ENCODE peak calls at places on chromosome 9, in four cellular contexts. One of them, this sample, is unnamed.

GRCh38 chr9:38073882-38074281 is 4.9 kb upstream of the SHB start:
- DNase-seq in K562: no peak
- DNase-seq in A549: no peak
- DNase-seq in H1: no peak
- DNase-seq in this sample: no peak

GRCh38 chr9:89422151-89422918 is 75.6 kb downstream of the SEMA4D start:
- DNase-seq in K562: no peak
- DNase-seq in A549: no peak
- DNase-seq in H1: no peak
- DNase-seq in this sample: no peak

GRCh38 chr9:134396258-134396742 is 70.0 kb downstream of the RXRA start:
- DNase-seq in K562: no peak
- DNase-seq in A549: no peak
- DNase-seq in H1: no peak
- DNase-seq in this sample: no peak

GRCh38 chr9:38339496-38339895 is 53.0 kb upstream of the ALDH1B1 start:
- DNase-seq in K562: no peak
- DNase-seq in A549: no peak
- DNase-seq in H1: no peak
- DNase-seq in this sample: no peak

GRCh38 chr9:8270235-8270634 is 470.7 kb upstream of the DMAC1 start:
- DNase-seq in K562: no peak
- DNase-seq in A549: no peak
- DNase-seq in H1: no peak
- DNase-seq in this sample: no peak

GRCh38 chr9:123131993-123132392 is 98.5 kb downstream of the GPR21 start:
- DNase-seq in K562: no peak
- DNase-seq in A549: no peak
- DNase-seq in H1: no peak
- DNase-seq in this sample: no peak

GRCh38 chr9:28927711-28928110 is 1354.4 kb upstream of the C9orf72 start:
- DNase-seq in K562: no peak
- DNase-seq in A549: peak; percentile 7
- DNase-seq in H1: no peak
- DNase-seq in this sample: no peak

GRCh38 chr9:127898433-127899199 is 787 bp downstream of the ST6GALNAC6 start:
- DNase-seq in K562: peak; percentile 65
- DNase-seq in A549: no peak
- DNase-seq in H1: no peak
- DNase-seq in this sample: no peak

GRCh38 chr9:133135193-133135745 is 14.2 kb upstream of the RALGDS start:
- DNase-seq in K562: no peak
- DNase-seq in A549: peak; percentile 86
- DNase-seq in H1: no peak
- DNase-seq in this sample: no peak

GRCh38 chr9:132412089-132412488 is 2.1 kb downstream of the CFAP77 start:
- DNase-seq in K562: peak; percentile 49
- DNase-seq in A549: no peak
- DNase-seq in H1: peak; percentile 69
- DNase-seq in this sample: peak; percentile 65

GRCh38 chr9:20538092-20538491 is 84.2 kb downstream of the MLLT3 start:
- DNase-seq in K562: no peak
- DNase-seq in A549: no peak
- DNase-seq in H1: no peak
- DNase-seq in this sample: no peak

GRCh38 chr9:37678789-37679273 is 28.1 kb downstream of the FRMPD1 start:
- DNase-seq in K562: peak; percentile 76
- DNase-seq in A549: no peak
- DNase-seq in H1: no peak
- DNase-seq in this sample: no peak

GRCh38 chr9:95138474-95138873 is 179.0 kb downstream of the FANCC start:
- DNase-seq in K562: no peak
- DNase-seq in A549: no peak
- DNase-seq in H1: no peak
- DNase-seq in this sample: peak; percentile 60

GRCh38 chr9:101093620-101094019 is 65.1 kb downstream of the PLPPR1 start:
- DNase-seq in K562: no peak
- DNase-seq in A549: no peak
- DNase-seq in H1: no peak
- DNase-seq in this sample: no peak

GRCh38 chr9:84357235-84357634 is 16.7 kb upstream of the SLC28A3 start:
- DNase-seq in K562: no peak
- DNase-seq in A549: no peak
- DNase-seq in H1: no peak
- DNase-seq in this sample: no peak

GRCh38 chr9:130368631-130369103 is 76.1 kb upstream of the ASS1 start:
- DNase-seq in K562: peak; percentile 36
- DNase-seq in A549: no peak
- DNase-seq in H1: no peak
- DNase-seq in this sample: no peak

GRCh38 chr9:114206221-114206760 is 51.0 kb downstream of the COL27A1 start:
- DNase-seq in K562: no peak
- DNase-seq in A549: no peak
- DNase-seq in H1: no peak
- DNase-seq in this sample: no peak

GRCh38 chr9:70947519-70947918 is 173.9 kb downstream of the TRPM3 start:
- DNase-seq in K562: no peak
- DNase-seq in A549: no peak
- DNase-seq in H1: no peak
- DNase-seq in this sample: no peak

GRCh38 chr9:37801287-37801850 is 772 bp downstream of the DCAF10 start:
- DNase-seq in K562: peak; percentile 52
- DNase-seq in A549: no peak
- DNase-seq in H1: no peak
- DNase-seq in this sample: peak; percentile 32

GRCh38 chr9:128629136-128629535 is 27.5 kb downstream of the DYNC2I2 start:
- DNase-seq in K562: no peak
- DNase-seq in A549: no peak
- DNase-seq in H1: no peak
- DNase-seq in this sample: no peak

GRCh38 chr9:134545213-134546211 is 96.1 kb upstream of the COL5A1 start:
- DNase-seq in K562: no peak
- DNase-seq in A549: no peak
- DNase-seq in H1: no peak
- DNase-seq in this sample: no peak

GRCh38 chr9:134068742-134069535 is 1.1 kb upstream of the BRD3 start:
- DNase-seq in K562: no peak
- DNase-seq in A549: no peak
- DNase-seq in H1: no peak
- DNase-seq in this sample: no peak

GRCh38 chr9:36322462-36322861 is 64.2 kb upstream of the GNE start:
- DNase-seq in K562: no peak
- DNase-seq in A549: no peak
- DNase-seq in H1: no peak
- DNase-seq in this sample: no peak

GRCh38 chr9:7130421-7130820 is 372.6 kb downstream of the KDM4C start:
- DNase-seq in K562: no peak
- DNase-seq in A549: no peak
- DNase-seq in H1: no peak
- DNase-seq in this sample: no peak

GRCh38 chr9:81132796-81133195 is 556.6 kb downstream of the TLE1 start:
- DNase-seq in K562: no peak
- DNase-seq in A549: no peak
- DNase-seq in H1: no peak
- DNase-seq in this sample: no peak

GRCh38 chr9:134335490-134336173 is 9.4 kb downstream of the RXRA start:
- DNase-seq in K562: no peak
- DNase-seq in A549: no peak
- DNase-seq in H1: no peak
- DNase-seq in this sample: no peak

GRCh38 chr9:93297659-93298497 is 113.9 kb downstream of the WNK2 start:
- DNase-seq in K562: no peak
- DNase-seq in A549: no peak
- DNase-seq in H1: peak; percentile 57
- DNase-seq in this sample: peak; percentile 50

GRCh38 chr9:97470076-97470475 is 31.4 kb upstream of the TMOD1 start:
- DNase-seq in K562: no peak
- DNase-seq in A549: no peak
- DNase-seq in H1: peak; percentile 50
- DNase-seq in this sample: peak; percentile 43

GRCh38 chr9:20382460-20383071 is 239.7 kb downstream of the MLLT3 start:
- DNase-seq in K562: no peak
- DNase-seq in A549: no peak
- DNase-seq in H1: no peak
- DNase-seq in this sample: no peak

GRCh38 chr9:11199335-11199734 is 586.5 kb upstream of the PTPRD start:
- DNase-seq in K562: no peak
- DNase-seq in A549: no peak
- DNase-seq in H1: no peak
- DNase-seq in this sample: peak; percentile 45

GRCh38 chr9:133257398-133258053 is 17.5 kb downstream of the ABO start:
- DNase-seq in K562: peak; percentile 37
- DNase-seq in A549: no peak
- DNase-seq in H1: no peak
- DNase-seq in this sample: no peak

GRCh38 chr9:19298601-19299000 is 68.1 kb downstream of the DENND4C start:
- DNase-seq in K562: no peak
- DNase-seq in A549: no peak
- DNase-seq in H1: no peak
- DNase-seq in this sample: no peak

GRCh38 chr9:20559236-20559896 is 62.9 kb downstream of the MLLT3 start:
- DNase-seq in K562: no peak
- DNase-seq in A549: no peak
- DNase-seq in H1: no peak
- DNase-seq in this sample: no peak

GRCh38 chr9:21854594-21854993 is 52.2 kb downstream of the MTAP start:
- DNase-seq in K562: no peak
- DNase-seq in A549: no peak
- DNase-seq in H1: no peak
- DNase-seq in this sample: no peak

GRCh38 chr9:123611228-123611627 is 255.2 kb downstream of the CRB2 start:
- DNase-seq in K562: no peak
- DNase-seq in A549: no peak
- DNase-seq in H1: no peak
- DNase-seq in this sample: no peak

GRCh38 chr9:115283395-115283794 is 165.4 kb upstream of the TNC start:
- DNase-seq in K562: no peak
- DNase-seq in A549: no peak
- DNase-seq in H1: no peak
- DNase-seq in this sample: no peak

GRCh38 chr9:134333234-134333873 is 7.1 kb downstream of the RXRA start:
- DNase-seq in K562: no peak
- DNase-seq in A549: no peak
- DNase-seq in H1: no peak
- DNase-seq in this sample: no peak

GRCh38 chr9:14542071-14542470 is 151.2 kb downstream of the ZDHHC21 start:
- DNase-seq in K562: no peak
- DNase-seq in A549: no peak
- DNase-seq in H1: no peak
- DNase-seq in this sample: no peak

GRCh38 chr9:104838958-104839357 is 75.0 kb downstream of the NIPSNAP3B start:
- DNase-seq in K562: no peak
- DNase-seq in A549: no peak
- DNase-seq in H1: no peak
- DNase-seq in this sample: no peak

GRCh38 chr9:104844710-104845109 is 80.8 kb downstream of the NIPSNAP3B start:
- DNase-seq in K562: no peak
- DNase-seq in A549: no peak
- DNase-seq in H1: no peak
- DNase-seq in this sample: no peak

GRCh38 chr9:104842698-104843097 is 78.8 kb downstream of the NIPSNAP3B start:
- DNase-seq in K562: no peak
- DNase-seq in A549: no peak
- DNase-seq in H1: no peak
- DNase-seq in this sample: no peak

GRCh38 chr9:104843644-104844226 is 79.8 kb downstream of the NIPSNAP3B start:
- DNase-seq in K562: no peak
- DNase-seq in A549: no peak
- DNase-seq in H1: no peak
- DNase-seq in this sample: no peak

GRCh38 chr9:104841601-104842106 is 77.7 kb downstream of the NIPSNAP3B start:
- DNase-seq in K562: no peak
- DNase-seq in A549: no peak
- DNase-seq in H1: no peak
- DNase-seq in this sample: no peak
- TF ChIP-seq JUN in K562: no peak
- TF ChIP-seq JUN in A549: no peak
- TF ChIP-seq JUN in H1: no peak
- TF ChIP-seq JUN in this sample: no peak

GRCh38 chr9:104868687-104869404 is 59.1 kb downstream of the ABCA1 start:
- DNase-seq in K562: peak; percentile 46
- DNase-seq in A549: peak; percentile 68
- DNase-seq in H1: peak; percentile 54
- DNase-seq in this sample: peak; percentile 66
- TF ChIP-seq JUN in K562: no peak
- TF ChIP-seq JUN in A549: no peak
- TF ChIP-seq JUN in H1: no peak
- TF ChIP-seq JUN in this sample: no peak

DNA sequence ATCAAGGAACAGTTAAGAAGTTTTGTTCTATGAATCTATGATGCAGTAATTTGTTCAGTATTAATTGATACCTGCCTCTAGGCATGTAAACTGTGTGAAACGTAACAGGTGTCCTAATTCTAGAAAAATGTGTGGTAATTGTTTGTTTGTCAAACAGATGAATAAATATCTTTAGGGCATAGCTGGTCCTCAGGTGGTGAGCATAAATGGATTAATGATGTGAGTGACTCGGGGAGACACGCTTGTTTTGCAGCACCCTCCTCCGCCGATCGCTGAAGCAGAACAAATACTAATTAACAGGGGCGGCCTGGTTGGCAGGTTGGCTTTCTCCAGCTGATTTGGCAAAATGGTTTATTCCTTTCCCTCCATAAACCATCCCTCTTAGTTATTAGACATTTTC is 88.8 kb downstream of the TLE4 start:
- DNase-seq in K562: no peak
- DNase-seq in A549: no peak
- DNase-seq in H1: no peak
- DNase-seq in this sample: no peak
- TF ChIP-seq JUN in K562: no peak
- TF ChIP-seq JUN in A549: no peak
- TF ChIP-seq JUN in H1: no peak
- TF ChIP-seq JUN in this sample: no peak

GRCh38 chr9:137579259-137579604 is 507 bp upstream of the DPH7 start:
- DNase-seq in K562: no peak
- DNase-seq in A549: no peak
- DNase-seq in H1: no peak
- DNase-seq in this sample: no peak

GRCh38 chr9:137574192-137574591 is 4.5 kb downstream of the DPH7 start:
- DNase-seq in K562: no peak
- DNase-seq in A549: no peak
- DNase-seq in H1: no peak
- DNase-seq in this sample: no peak

GRCh38 chr9:137575725-137576411 is 2.9 kb downstream of the DPH7 start:
- DNase-seq in K562: no peak
- DNase-seq in A549: no peak
- DNase-seq in H1: no peak
- DNase-seq in this sample: no peak

GRCh38 chr9:137578518-137579258 is at the start of gene DPH7:
- DNase-seq in K562: peak; percentile 97
- DNase-seq in A549: peak; percentile 91
- DNase-seq in H1: peak; percentile 99
- DNase-seq in this sample: peak; percentile 96

GRCh38 chr9:137575382-137575724 is 3.4 kb downstream of the DPH7 start:
- DNase-seq in K562: peak; percentile 69
- DNase-seq in A549: no peak
- DNase-seq in H1: no peak
- DNase-seq in this sample: no peak
- TF ChIP-seq JUN in K562: no peak
- TF ChIP-seq JUN in A549: no peak
- TF ChIP-seq JUN in H1: no peak
- TF ChIP-seq JUN in this sample: no peak

This sample was measured in WTC11.